ENCODE peak calls at places on chromosomes 12 and 14, in four cellular contexts. J, B, O and N are unnamed samples.

GRCh38 chr14:105477659-105478623 is 3.3 kb downstream of the CRIP2 start:
- DNase-seq in O (no peak), J (peak; percentile 30), B (no peak), N (peak; percentile 23)

GRCh38 chr14:67820428-67820881 is 876 bp downstream of the RAD51B start:
- DNase-seq in B (peak; percentile 21), J (no peak), O (peak; percentile 36), N (no peak)

GRCh38 chr12:68264864-68265256 is 11.5 kb upstream of the IL22 start:
- DNase-seq in O (no peak), B (no peak), J (no peak), N (no peak)

GRCh38 chr12:40344312-40344711 is 119.5 kb downstream of the LRRK2 start:
- DNase-seq in B (no peak), J (no peak), O (no peak), N (no peak)

GRCh38 chr12:132577191-132577920 is 33.0 kb downstream of the LRCOL1 start:
- DNase-seq in O (no peak), J (no peak), B (no peak), N (no peak)

GRCh38 chr14:23248601-23249000 is 10.9 kb downstream of the RNF212B start:
- DNase-seq in J (no peak), B (no peak), O (no peak), N (no peak)

GRCh38 chr12:64105026-64105425 is 117.1 kb downstream of the KICS2 start:
- DNase-seq in J (no peak), O (no peak), B (no peak), N (no peak)

GRCh38 chr14:53620325-53620716 is 336.3 kb downstream of the BMP4 start:
- DNase-seq in B (no peak), O (no peak), J (no peak), N (no peak)

GRCh38 chr12:2336409-2336829 is 283.6 kb downstream of the CACNA1C start:
- DNase-seq in J (no peak), B (peak; percentile 37), O (peak; percentile 63), N (no peak)

GRCh38 chr12:80679346-80680131 is 27.9 kb upstream of the MYF6 start:
- DNase-seq in O (no peak), J (no peak), B (no peak), N (no peak)

GRCh38 chr12:59164991-59165718 is 244.9 kb upstream of the LRIG3 start:
- DNase-seq in J (no peak), O (no peak), B (peak; percentile 42), N (no peak)
- TF ChIP-seq CTCF in J (peak; percentile 76), O (peak; percentile 31), B (peak; percentile 57), N (peak; percentile 61)

DNA sequence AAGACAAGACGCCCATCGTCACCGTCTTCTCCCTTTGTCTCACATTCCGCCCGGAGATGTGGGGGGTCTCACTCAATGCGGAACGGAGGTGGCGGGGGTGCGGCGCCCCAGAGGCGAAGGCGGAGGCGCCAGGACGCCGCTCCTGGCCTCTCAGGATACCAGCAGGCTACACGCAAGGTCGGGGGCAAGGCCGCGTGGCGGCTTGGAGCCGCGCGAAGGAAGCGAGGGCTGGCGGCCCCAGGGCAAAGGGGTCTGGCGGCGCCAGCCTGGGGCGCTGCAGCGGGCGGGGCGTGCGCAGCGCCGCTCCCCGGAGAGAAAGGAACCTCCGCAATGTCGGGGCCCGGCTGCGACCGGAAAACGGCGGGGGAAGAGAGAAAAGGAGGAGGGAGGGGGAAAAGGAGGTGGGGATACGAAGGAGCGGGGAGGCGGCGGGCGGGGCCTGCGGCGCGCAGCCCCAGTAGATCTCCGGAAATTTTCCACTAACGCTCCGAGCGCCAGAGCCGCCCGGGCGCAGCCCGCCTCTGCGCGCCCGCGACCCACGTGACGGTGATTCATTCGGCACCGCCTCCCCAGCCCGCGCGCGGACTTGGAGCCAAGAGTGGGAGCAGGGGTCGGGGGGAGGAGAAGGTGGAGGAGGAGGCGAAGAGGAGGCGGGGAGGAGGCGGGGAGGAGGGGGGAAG is 10.5 kb upstream of the SLC38A2 start:
- DNase-seq in O (peak; percentile 90), B (peak; percentile 98), J (peak; percentile 89), N (peak; percentile 90)
- TF ChIP-seq CTCF in O (peak; percentile 32), B (peak; percentile 36), J (no peak), N (no peak)

GRCh38 chr12:95998611-95999300 is 2.6 kb upstream of the HAL start:
- DNase-seq in J (peak; percentile 25), B (peak; percentile 74), O (peak; percentile 75), N (peak; percentile 33)
- TF ChIP-seq CTCF in J (peak; percentile 46), B (peak; percentile 71), O (peak; percentile 70), N (peak; percentile 54)

GRCh38 chr14:81416981-81417380 is 16.9 kb upstream of the STON2 start:
- DNase-seq in O (no peak), J (no peak), B (no peak), N (no peak)

GRCh38 chr14:81415781-81416180 is 15.7 kb upstream of the STON2 start:
- DNase-seq in J (no peak), B (no peak), O (no peak), N (no peak)

GRCh38 chr14:81418057-81418790 is 18.1 kb upstream of the STON2 start:
- DNase-seq in B (no peak), O (no peak), J (no peak), N (no peak)

GRCh38 chr14:81414123-81414522 is 14.0 kb upstream of the STON2 start:
- DNase-seq in J (no peak), B (no peak), O (no peak), N (no peak)

DNA sequence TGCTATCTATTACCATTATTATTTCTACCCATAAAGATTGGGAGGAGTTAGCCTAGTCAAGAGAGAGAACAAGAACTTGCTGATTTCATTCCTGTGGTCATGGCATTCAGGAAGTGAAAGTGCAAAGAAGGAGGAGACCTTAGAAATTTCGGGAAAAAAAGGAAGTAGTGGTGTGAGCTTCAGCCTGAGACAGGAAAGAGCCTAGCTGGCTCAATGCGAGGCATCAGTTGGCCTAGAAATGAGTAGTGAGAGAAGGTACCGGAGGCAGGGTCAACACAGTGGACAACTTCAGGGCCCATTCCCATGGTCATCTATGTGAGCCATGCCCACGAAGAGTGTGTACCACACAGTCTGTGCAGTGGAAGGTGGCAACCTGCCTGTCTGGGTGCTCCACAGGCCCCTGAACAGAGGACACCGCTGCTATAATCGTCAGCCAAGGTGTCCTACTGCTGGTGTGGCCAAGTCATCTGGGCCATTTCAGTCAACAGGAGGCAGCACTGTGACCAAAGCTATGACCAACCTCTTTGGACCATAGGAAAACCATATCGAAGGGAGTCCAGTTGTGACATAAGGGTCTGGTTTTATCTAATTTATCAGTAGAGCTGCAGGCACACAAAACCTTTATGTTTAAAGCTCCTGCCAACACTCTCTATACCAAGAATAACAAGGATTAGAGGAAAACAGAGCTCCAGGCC is 16.3 kb upstream of the STON2 start:
- DNase-seq in J (no peak), B (no peak), O (no peak), N (no peak)
- TF ChIP-seq CTCF in J (no peak), B (no peak), O (no peak), N (no peak)

DNA sequence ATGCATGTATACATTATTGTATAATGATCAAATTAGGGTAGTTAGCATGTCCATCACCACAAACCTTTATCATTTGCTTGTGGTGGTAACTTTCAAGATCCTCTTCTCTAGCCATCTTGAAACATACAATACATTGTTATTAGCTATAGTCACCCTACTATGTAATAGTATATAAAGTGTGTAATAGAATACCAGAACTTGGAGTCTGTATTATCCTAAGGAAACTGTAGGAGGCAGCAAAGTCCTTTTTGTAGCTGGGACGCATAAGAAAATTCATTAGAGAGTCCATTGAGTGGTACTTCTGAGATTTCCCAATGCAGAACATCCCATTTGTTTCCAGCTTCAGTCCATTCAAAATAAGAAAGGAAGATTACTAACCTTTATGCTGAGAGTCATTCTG is 325.9 kb upstream of the LRFN5 start:
- DNase-seq in B (peak; percentile 4), J (peak; percentile 5), O (no peak), N (no peak)
- TF ChIP-seq CTCF in B (no peak), J (peak; percentile 53), O (no peak), N (peak; percentile 45)

GRCh38 chr14:73728106-73729014 is 14.2 kb upstream of the PNMA1 start:
- DNase-seq in O (peak; percentile 90), J (peak; percentile 95), B (peak; percentile 78), N (peak; percentile 94)

GRCh38 chr14:73731111-73731510 is 16.9 kb upstream of the PNMA1 start:
- DNase-seq in B (no peak), J (no peak), O (no peak), N (no peak)

GRCh38 chr14:73727181-73727580 is 13.0 kb upstream of the PNMA1 start:
- DNase-seq in O (no peak), J (no peak), B (no peak), N (no peak)

GRCh38 chr14:73729556-73730265 is 15.5 kb upstream of the PNMA1 start:
- DNase-seq in J (no peak), O (no peak), B (no peak), N (no peak)

GRCh38 chr14:73729015-73729330 is 14.8 kb upstream of the PNMA1 start:
- DNase-seq in J (no peak), B (no peak), O (no peak), N (no peak)
- TF ChIP-seq CTCF in J (peak; percentile 54), B (no peak), O (no peak), N (no peak)

GRCh38 chr14:85960781-85961180 is 430.8 kb downstream of the FLRT2 start:
- DNase-seq in O (no peak), B (no peak), J (no peak), N (no peak)
- TF ChIP-seq CTCF in O (no peak), B (no peak), J (no peak), N (no peak)